ENCODE peak calls at places on chromosome 1, in seven cellular contexts. W is smooth muscle cell of the brain vasculature; G is ELF-1; A is occipital lobe; K is Right ventricle myocardium superior; F is activated CD4-positive, alpha-beta T cell treated with anti-CD3 and anti-CD28 coated beads for 24 hours; S is retina. X is an unnamed sample.

GRCh38 chr1:66777846-66778245 is 23.2 kb downstream of the INSL5 start:
- DNase-seq in W (no peak), K (no peak), F (no peak), A (no peak), S (peak; percentile 49), G (no peak), X (no peak)

GRCh38 chr1:21818661-21819060 is 6.6 kb downstream of the LDLRAD2 start:
- DNase-seq in F (peak; percentile 10), A (no peak), S (no peak), G (peak; percentile 40), K (peak; percentile 59), W (no peak), X (no peak)

GRCh38 chr1:246532519-246532918 is 25.4 kb upstream of the SMYD3 start:
- DNase-seq in W (no peak), K (no peak), S (no peak), G (no peak), F (no peak), A (no peak), X (no peak)

GRCh38 chr1:5887436-5888290 is 104.6 kb downstream of the NPHP4 start:
- DNase-seq in W (no peak), K (peak; percentile 22), F (no peak), S (no peak), G (no peak), A (no peak), X (no peak)

GRCh38 chr1:194447635-194448034 is 1261.2 kb upstream of the B3GALT2 start:
- DNase-seq in A (no peak), W (no peak), F (no peak), S (no peak), K (no peak), G (no peak), X (no peak)

GRCh38 chr1:97365026-97365425 is 555.8 kb downstream of the DPYD start:
- DNase-seq in F (no peak), K (no peak), A (no peak), S (no peak), W (no peak), G (no peak), X (no peak)

GRCh38 chr1:11541236-11541635 is 62.3 kb downstream of the DISP3 start:
- DNase-seq in K (no peak), S (no peak), G (no peak), A (no peak), W (no peak), F (no peak), X (peak; percentile 73)

GRCh38 chr1:8020032-8020431 is 6.1 kb downstream of the ERRFI1 start:
- DNase-seq in K (no peak), G (no peak), F (no peak), W (no peak), A (no peak), S (no peak), X (no peak)

GRCh38 chr1:221832617-221833016 is 90.7 kb upstream of the DUSP10 start:
- DNase-seq in S (no peak), F (no peak), A (no peak), G (no peak), K (no peak), W (no peak), X (no peak)

GRCh38 chr1:109837852-109838570 is 72.6 kb upstream of the CSF1 start:
- DNase-seq in G (no peak), K (no peak), S (no peak), W (no peak), F (no peak), A (no peak), X (no peak)

GRCh38 chr1:203870256-203870655 is 8.9 kb downstream of the SNRPE start:
- DNase-seq in W (no peak), F (no peak), S (no peak), K (no peak), A (no peak), G (no peak), X (no peak)

GRCh38 chr1:47616036-47616435 is 178.2 kb downstream of the FOXD2 start:
- DNase-seq in S (no peak), K (no peak), F (no peak), W (no peak), A (no peak), G (no peak), X (no peak)

GRCh38 chr1:209530990-209531389 is 52.5 kb upstream of the CAMK1G start:
- DNase-seq in A (no peak), K (no peak), G (no peak), W (no peak), F (no peak), S (no peak), X (no peak)

GRCh38 chr1:152048641-152048970 is 11.8 kb upstream of the S100A11 start:
- DNase-seq in A (no peak), K (no peak), G (no peak), F (no peak), W (no peak), S (no peak), X (no peak)

GRCh38 chr1:153368477-153368876 is 6.9 kb downstream of the S100A12 start:
- DNase-seq in F (no peak), K (no peak), A (no peak), G (no peak), S (no peak), W (no peak), X (no peak)

GRCh38 chr1:23485002-23485332 is 988 bp upstream of the ASAP3 start:
- DNase-seq in G (no peak), S (no peak), K (no peak), A (no peak), W (no peak), F (no peak), X (no peak)

GRCh38 chr1:35558374-35559316 is 1.0 kb downstream of the NCDN start:
- DNase-seq in G (peak; percentile 74), W (no peak), A (no peak), K (no peak), F (no peak), S (peak; percentile 87), X (peak; percentile 82)

GRCh38 chr1:167276969-167277368 is 56.3 kb downstream of the POU2F1 start:
- DNase-seq in A (no peak), W (no peak), S (no peak), G (no peak), F (no peak), K (no peak), X (no peak)

GRCh38 chr1:200483491-200484143 is 73.8 kb upstream of the ZNF281 start:
- DNase-seq in W (peak; percentile 24), F (peak; percentile 29), K (no peak), S (no peak), G (peak; percentile 36), A (no peak), X (no peak)

GRCh38 chr1:29196863-29197589 is 15.3 kb upstream of the SRSF4 start:
- DNase-seq in A (no peak), K (no peak), G (peak; percentile 50), F (no peak), S (no peak), W (no peak), X (no peak)

GRCh38 chr1:150477733-150478132 is 9.5 kb upstream of the TARS2 start:
- DNase-seq in A (no peak), S (no peak), G (no peak), K (no peak), W (no peak), F (no peak), X (no peak)

GRCh38 chr1:99557556-99558256 is 88.2 kb upstream of the PALMD start:
- DNase-seq in F (no peak), S (no peak), G (no peak), A (no peak), K (no peak), W (no peak), X (no peak)

GRCh38 chr1:112735752-112736151 is 20.6 kb upstream of the PPM1J start:
- DNase-seq in A (no peak), F (no peak), G (no peak), W (no peak), S (no peak), K (no peak), X (no peak)

GRCh38 chr1:155974208-155975165 is 3.9 kb downstream of the ARHGEF2 start:
- DNase-seq in W (no peak), A (peak; percentile 87), K (no peak), G (no peak), S (peak; percentile 40), F (no peak), X (no peak)

GRCh38 chr1:163168053-163168452 is 34.7 kb downstream of the RGS5 start:
- DNase-seq in G (no peak), F (no peak), A (no peak), K (no peak), W (peak; percentile 75), S (no peak), X (no peak)

GRCh38 chr1:183467687-183468086 is 4.6 kb upstream of the SMG7 start:
- DNase-seq in A (no peak), K (no peak), W (no peak), G (no peak), S (no peak), F (no peak), X (no peak)

X was measured in posterior vena cava.